ENCODE peak calls at places on chromosomes 6 and 20, in eight cellular contexts. W is heart left ventricle, L is transverse colon, Q is Peyer's patch, K is sigmoid colon, M is tibial nerve, T is esophagus squamous epithelium, J is ovary. U is an unnamed sample.

GRCh38 chr20:32247957-32248497 is 29.4 kb upstream of the KIF3B start:
- DNase-seq in W (no peak), L (no peak), Q (no peak), K (no peak), M (no peak), T (no peak), J (no peak), U (no peak)

GRCh38 chr20:62795023-62795761 is 1.1 kb upstream of the MRGBP start:
- DNase-seq in W (peak), L (peak), Q (peak), K (no peak), M (peak), T (no peak), J (peak), U (peak)

GRCh38 chr20:48603819-48604405 is 223.9 kb downstream of the PREX1 start:
- DNase-seq in W (no peak), L (no peak), Q (peak), K (peak), M (no peak), T (no peak), J (no peak), U (peak)

GRCh38 chr20:62768815-62769287 is 27.4 kb upstream of the MRGBP start:
- DNase-seq in W (no peak), L (peak), Q (no peak), K (no peak), M (no peak), T (no peak), J (no peak), U (peak)

GRCh38 chr6:82364087-82365010 is 732 bp downstream of the TPBG start:
- DNase-seq in W (peak), L (peak), Q (peak), K (peak), M (peak), T (no peak), J (peak), U (peak)

GRCh38 chr6:159168536-159169192 is 536 bp upstream of the FNDC1 start:
- DNase-seq in W (peak), L (peak), Q (no peak), K (peak), M (peak), T (no peak), J (no peak), U (peak)

GRCh38 chr6:111950661-111951426 is 77.6 kb upstream of the FYN start:
- DNase-seq in W (peak), L (no peak), Q (no peak), K (no peak), M (no peak), T (no peak), J (peak), U (no peak)

GRCh38 chr20:49583669-49584417 is 15.9 kb upstream of the PTGIS start:
- DNase-seq in W (peak), L (peak), Q (peak), K (peak), M (peak), T (no peak), J (peak), U (peak)

GRCh38 chr20:41141153-41141815 is 3.9 kb downstream of the PLCG1 start:
- DNase-seq in W (peak), L (peak), Q (peak), K (peak), M (peak), T (no peak), J (no peak), U (no peak)

GRCh38 chr6:101761124-101761601 is 367.7 kb downstream of the GRIK2 start:
- DNase-seq in W (no peak), L (no peak), Q (no peak), K (no peak), M (peak), T (no peak), J (no peak), U (no peak)

GRCh38 chr6:20708367-20709124 is 174.3 kb downstream of the CDKAL1 start:
- DNase-seq in W (no peak), L (no peak), Q (no peak), K (no peak), M (no peak), T (no peak), J (no peak), U (no peak)

GRCh38 chr20:49811825-49812462 is 684 bp upstream of the SLC9A8 start:
- DNase-seq in W (no peak), L (no peak), Q (no peak), K (no peak), M (no peak), T (no peak), J (no peak), U (peak)

GRCh38 chr6:52362443-52363221 is 681 bp downstream of the PAQR8 start:
- DNase-seq in W (peak), L (peak), Q (peak), K (peak), M (peak), T (no peak), J (peak), U (peak)

GRCh38 chr20:61310954-61311353 is 58.9 kb downstream of the CDH4 start:
- DNase-seq in W (no peak), L (no peak), Q (peak), K (no peak), M (no peak), T (no peak), J (no peak), U (no peak)

GRCh38 chr20:53899351-53900167 is 170.8 kb downstream of the BCAS1 start:
- DNase-seq in W (no peak), L (peak), Q (peak), K (no peak), M (no peak), T (no peak), J (no peak), U (no peak)

GRCh38 chr20:63253438-63254236 is 626 bp downstream of the NKAIN4 start:
- DNase-seq in W (no peak), L (no peak), Q (no peak), K (no peak), M (no peak), T (no peak), J (no peak), U (no peak)

GRCh38 chr20:8066662-8067061 is 47.1 kb upstream of the TMX4 start:
- DNase-seq in W (no peak), L (no peak), Q (no peak), K (no peak), M (no peak), T (no peak), J (no peak), U (no peak)

GRCh38 chr20:25269833-25270170 is 21.9 kb downstream of the PYGB start:
- DNase-seq in W (peak), L (peak), Q (peak), K (peak), M (no peak), T (no peak), J (no peak), U (no peak)

GRCh38 chr6:19052219-19052618 is 665.1 kb downstream of the RNF144B start:
- DNase-seq in W (no peak), L (no peak), Q (no peak), K (no peak), M (no peak), T (no peak), J (no peak), U (no peak)

GRCh38 chr20:46774943-46775560 is 65.6 kb downstream of the SLC2A10 start:
- DNase-seq in W (no peak), L (no peak), Q (no peak), K (no peak), M (no peak), T (no peak), J (no peak), U (no peak)

GRCh38 chr6:129748212-129748900 is 38.4 kb upstream of the ARHGAP18 start:
- DNase-seq in W (peak), L (peak), Q (no peak), K (no peak), M (peak), T (no peak), J (no peak), U (no peak)

GRCh38 chr6:117118490-117118889 is 146.9 kb upstream of the VGLL2 start:
- DNase-seq in W (no peak), L (no peak), Q (no peak), K (no peak), M (no peak), T (no peak), J (no peak), U (no peak)

GRCh38 chr6:108622601-108623335 is 62.1 kb downstream of the FOXO3 start:
- DNase-seq in W (peak), L (peak), Q (no peak), K (peak), M (peak), T (no peak), J (no peak), U (no peak)

GRCh38 chr6:11806561-11807317 is 28.1 kb upstream of the ADTRP start:
- DNase-seq in W (no peak), L (no peak), Q (no peak), K (no peak), M (no peak), T (no peak), J (no peak), U (no peak)

GRCh38 chr20:20731945-20732296 is 19.5 kb upstream of the RALGAPA2 start:
- DNase-seq in W (no peak), L (no peak), Q (no peak), K (no peak), M (no peak), T (no peak), J (no peak), U (no peak)

GRCh38 chr6:45507156-45507555 is 129.4 kb upstream of the SUPT3H start:
- DNase-seq in W (no peak), L (no peak), Q (no peak), K (no peak), M (no peak), T (no peak), J (no peak), U (no peak)

GRCh38 chr20:44594730-44595129 is 12.4 kb downstream of the PKIG start:
- DNase-seq in W (peak), L (no peak), Q (no peak), K (no peak), M (no peak), T (no peak), J (no peak), U (no peak)

GRCh38 chr6:80622641-80623040 is 516.2 kb downstream of the BCKDHB start:
- DNase-seq in W (peak), L (no peak), Q (no peak), K (no peak), M (no peak), T (no peak), J (no peak), U (peak)

GRCh38 chr6:158926429-158926828 is 73.6 kb downstream of the RSPH3 start:
- DNase-seq in W (no peak), L (no peak), Q (no peak), K (no peak), M (no peak), T (no peak), J (no peak), U (no peak)

GRCh38 chr6:31162463-31163165 is 4.2 kb downstream of the TCF19 start:
- DNase-seq in W (no peak), L (no peak), Q (no peak), K (no peak), M (no peak), T (no peak), J (no peak), U (no peak)
- TF ChIP-seq POLR2A in W (no peak), L (no peak), Q (no peak), K (no peak), M (no peak), T (no peak), J (no peak), U (no peak)

GRCh38 chr6:91198588-91199255 is 611.9 kb upstream of the MAP3K7 start:
- DNase-seq in W (no peak), L (no peak), Q (no peak), K (no peak), M (no peak), T (no peak), J (no peak), U (no peak)

GRCh38 chr6:91193446-91193845 is 606.6 kb upstream of the MAP3K7 start:
- DNase-seq in W (no peak), L (no peak), Q (no peak), K (no peak), M (no peak), T (no peak), J (no peak), U (no peak)
- H3K27ac ChIP-seq in W (no peak), L (no peak), Q (no peak), K (no peak), M (no peak), T (no peak), J (no peak), U (no peak)

DNA sequence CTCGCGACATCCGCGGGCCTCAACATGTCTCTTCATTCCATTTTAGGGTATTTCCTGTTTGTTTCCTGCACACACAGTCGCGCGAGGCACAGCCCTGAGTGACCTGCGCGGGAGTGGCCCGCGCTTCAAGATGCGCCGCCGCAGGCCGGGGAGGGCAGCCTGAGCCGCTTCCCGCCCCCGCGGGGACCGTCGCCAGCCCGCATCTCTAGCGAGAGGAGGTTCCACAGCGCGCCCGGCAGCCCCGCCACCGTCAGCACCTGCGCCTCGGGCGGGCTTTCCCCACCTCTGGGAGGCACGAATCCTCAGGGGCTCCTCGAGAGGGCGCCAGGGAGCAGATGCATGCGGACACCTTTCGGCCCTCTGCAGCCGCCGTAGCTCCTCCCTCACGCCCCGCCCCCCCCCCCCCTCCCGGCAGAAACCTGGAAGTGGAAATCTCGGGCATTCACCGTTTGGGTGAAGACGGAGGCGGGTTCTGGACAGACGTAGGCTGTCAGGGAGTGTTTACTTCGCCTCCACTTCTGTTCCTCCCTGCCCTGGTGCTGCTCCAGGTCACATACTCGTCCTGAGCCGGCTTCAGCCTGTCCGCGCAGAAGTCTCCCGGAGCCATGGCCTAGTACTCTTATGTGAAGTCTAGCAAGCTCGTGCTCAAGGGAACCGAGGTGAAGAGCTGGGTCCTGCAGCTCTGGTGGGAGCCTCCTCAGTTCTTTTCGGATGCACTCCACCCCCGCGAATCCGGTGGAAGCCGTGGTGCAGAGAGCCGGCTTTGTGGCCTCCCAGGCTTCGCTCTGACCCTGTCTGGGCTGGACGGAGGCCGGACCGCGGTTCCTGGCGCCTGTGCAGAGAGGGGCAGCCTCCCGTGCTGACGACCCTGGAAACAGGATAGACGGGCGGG is 880.5 kb upstream of the DEFB115 start:
- DNase-seq in W (peak), L (peak), Q (peak), K (peak), M (peak), T (no peak), J (peak), U (peak)
- TF ChIP-seq POLR2A in W (no peak), L (peak), Q (peak), K (no peak), M (no peak), T (no peak), J (no peak), U (no peak)

GRCh38 chr20:42419814-42420532 is 769.7 kb downstream of the PTPRT start:
- DNase-seq in W (no peak), L (no peak), Q (no peak), K (no peak), M (no peak), T (no peak), J (no peak), U (no peak)
- H3K27ac ChIP-seq in W (no peak), L (no peak), Q (no peak), K (no peak), M (no peak), T (no peak), J (no peak), U (no peak)

DNA sequence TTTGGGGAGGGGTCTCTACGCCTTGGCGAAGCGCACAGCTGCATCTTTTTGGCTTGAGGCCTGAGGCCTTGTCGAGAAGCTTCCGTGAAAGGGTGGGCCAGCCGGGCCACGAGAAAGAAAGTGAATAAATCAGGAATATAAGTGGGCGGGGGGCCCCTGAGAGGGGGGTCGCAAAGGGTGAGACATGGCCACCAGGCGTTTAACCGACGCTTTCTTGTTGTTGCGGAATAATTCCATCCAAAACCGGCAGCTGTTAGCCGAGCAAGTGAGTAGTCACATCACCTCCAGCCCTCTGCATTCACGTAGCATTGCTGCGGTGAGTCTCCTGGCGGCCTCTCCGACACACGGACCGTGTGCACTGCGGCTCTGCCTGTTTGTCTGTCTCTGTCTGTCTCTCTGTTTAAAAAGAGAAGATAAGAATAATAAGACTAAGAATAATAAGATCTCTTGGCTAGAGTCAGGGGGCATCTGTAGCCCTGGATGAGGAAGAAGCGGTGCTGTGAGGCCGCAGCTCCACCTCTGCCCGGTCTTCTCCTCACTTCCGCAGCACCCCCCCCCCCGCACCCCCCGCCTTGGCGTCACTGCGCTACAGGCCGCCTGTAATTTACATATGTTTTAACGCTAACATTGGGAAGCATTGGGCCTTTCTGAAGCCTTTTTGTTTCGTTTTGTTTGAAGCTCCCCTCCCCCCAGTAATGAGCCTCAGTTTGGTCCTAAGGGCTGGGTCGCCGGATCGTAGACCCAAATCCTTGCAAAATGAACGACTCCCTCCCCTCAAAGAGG is 931 bp downstream of the STX16 start:
- DNase-seq in W (peak), L (peak), Q (peak), K (peak), M (no peak), T (peak), J (peak), U (peak)
- TF ChIP-seq POLR2A in W (no peak), L (peak), Q (peak), K (peak), M (no peak), T (peak), J (no peak), U (peak)

GRCh38 chr6:140979642-140980091 is 1153.1 kb upstream of the GJE1 start:
- DNase-seq in W (peak), L (no peak), Q (no peak), K (peak), M (peak), T (no peak), J (peak), U (no peak)
- H3K27ac ChIP-seq in W (peak), L (peak), Q (peak), K (peak), M (no peak), T (peak), J (peak), U (no peak)

GRCh38 chr6:26196846-26197683 is 109.8 kb downstream of the HFE start:
- DNase-seq in W (peak), L (peak), Q (peak), K (peak), M (peak), T (no peak), J (peak), U (peak)
- TF ChIP-seq POLR2A in W (no peak), L (peak), Q (peak), K (peak), M (peak), T (peak), J (peak), U (peak)

GRCh38 chr6:160388922-160389321 is 40.7 kb downstream of the SLC22A3 start:
- DNase-seq in W (no peak), L (no peak), Q (no peak), K (no peak), M (no peak), T (no peak), J (no peak), U (no peak)
- H3K27ac ChIP-seq in W (peak), L (no peak), Q (no peak), K (no peak), M (no peak), T (peak), J (no peak), U (no peak)

U was measured in right lobe of liver.